ENCODE peak calls at places on chromosomes 1 and 21, in nine cellular contexts. O is effector CD4-positive, alpha-beta T cell; V is iris pigment epithelial cell; U is stimulated activated CD8-positive, alpha-beta memory T cell treated with anti-CD3 and anti-CD28 coated beads, Interleukin-15, amount 100 ng/mL, for 4 hours; R is stromal cell of bone marrow; E is heart right ventricle; H is fibroblast of pulmonary artery; Z is GM23338; Q is GDM1. K is an unnamed sample.
A peak's percentile ranks its signal among the peaks of the same experiment; 100 is the strongest.

GRCh38 chr1:16088351-16088911 is 15.0 kb upstream of the FAM131C start:
- DNase-seq in E (no peak), Z (no peak), O (no peak), R (no peak), Q (no peak), U (no peak), H (no peak), V (no peak), K (no peak)

GRCh38 chr1:225963735-225964530 is 22.9 kb upstream of the LEFTY2 start:
- DNase-seq in H (no peak), R (no peak), Z (no peak), E (no peak), U (no peak), V (no peak), O (no peak), Q (no peak), K (no peak)

GRCh38 chr21:14876464-14876863 is 188.3 kb downstream of the NRIP1 start:
- DNase-seq in O (no peak), E (no peak), H (no peak), Z (no peak), Q (no peak), U (no peak), V (no peak), R (no peak), K (no peak)

GRCh38 chr1:97451944-97452343 is 468.9 kb downstream of the DPYD start:
- DNase-seq in O (no peak), Q (no peak), R (no peak), H (peak; percentile 11), V (no peak), Z (no peak), E (no peak), U (no peak), K (no peak)

GRCh38 chr1:55257958-55258357 is 42.8 kb upstream of the USP24 start:
- DNase-seq in Z (no peak), U (peak; percentile 24), E (no peak), R (no peak), H (no peak), V (peak; percentile 53), O (peak; percentile 11), Q (no peak), K (no peak)

GRCh38 chr1:225318706-225319575 is 108.9 kb downstream of the LBR start:
- DNase-seq in Q (peak; percentile 22), E (no peak), V (peak; percentile 41), H (peak; percentile 70), R (peak; percentile 26), Z (peak; percentile 83), U (no peak), O (no peak), K (peak; percentile 74)

GRCh38 chr1:195733826-195734225 is 874.4 kb downstream of the KCNT2 start:
- DNase-seq in U (no peak), Q (no peak), O (no peak), Z (peak; percentile 73), V (peak; percentile 26), R (no peak), E (no peak), H (peak; percentile 13), K (no peak)

GRCh38 chr1:110524311-110525249 is 5.6 kb upstream of the KCNA10 start:
- DNase-seq in U (peak; percentile 3), E (peak; percentile 20), H (peak; percentile 59), Z (peak; percentile 86), Q (no peak), R (no peak), O (peak; percentile 32), V (peak; percentile 49), K (peak; percentile 85)

GRCh38 chr1:61749574-61749973 is 7.3 kb downstream of the PATJ start:
- DNase-seq in U (no peak), O (no peak), H (no peak), Q (no peak), V (no peak), Z (no peak), E (no peak), R (no peak), K (no peak)

GRCh38 chr1:156560585-156561163 is 11.7 kb downstream of the IQGAP3 start:
- DNase-seq in Q (no peak), U (no peak), R (no peak), E (no peak), O (no peak), V (no peak), Z (no peak), H (no peak), K (no peak)

GRCh38 chr1:153946622-153947246 is at the start of gene DENND4B:
- DNase-seq in H (peak; percentile 75), U (peak; percentile 50), Z (peak; percentile 95), V (peak; percentile 73), R (peak; percentile 59), Q (peak; percentile 78), O (peak; percentile 63), E (peak; percentile 87), K (peak; percentile 100)

GRCh38 chr1:7136166-7136953 is 351.1 kb downstream of the CAMTA1 start:
- DNase-seq in O (no peak), R (no peak), Z (no peak), U (no peak), E (no peak), H (no peak), V (no peak), Q (no peak), K (no peak)

GRCh38 chr21:26835027-26835713 is 10.0 kb downstream of the ADAMTS1 start:
- DNase-seq in H (peak; percentile 60), V (peak; percentile 80), R (peak; percentile 67), E (no peak), O (no peak), Q (no peak), Z (no peak), U (no peak), K (no peak)

GRCh38 chr1:108913105-108913948 is 36.5 kb downstream of the GPSM2 start:
- DNase-seq in U (no peak), Z (no peak), Q (no peak), O (no peak), V (peak; percentile 41), H (peak; percentile 25), E (no peak), R (no peak), K (no peak)

GRCh38 chr1:231872461-231872910 is 245.9 kb downstream of the DISC1 start:
- DNase-seq in V (peak; percentile 41), H (peak; percentile 77), Z (no peak), E (no peak), O (no peak), U (no peak), R (peak; percentile 7), Q (no peak), K (no peak)